ENCODE peak calls at places on chromosomes 2 and 18, in six cellular contexts. B is HFFc6; I is left lung; Q is hypothalamus; K is stimulated activated CD4-positive, alpha-beta T cell treated with anti-CD3 and anti-CD28 coated beads, TNF-alpha, amount 100 ng/mL, for 24 hours; D is NCI-H2081. O is an unnamed sample.

GRCh38 chr2:24586955-24587354 is 95.9 kb downstream of the NCOA1 start:
- DNase-seq in B (no peak), I (no peak), Q (no peak), K (no peak), D (no peak), O (no peak)

GRCh38 chr2:133717497-133717896 is 149.2 kb upstream of the NCKAP5 start:
- DNase-seq in B (peak), I (no peak), Q (no peak), K (no peak), D (no peak), O (no peak)

GRCh38 chr18:47944972-47945843 is 14.7 kb upstream of the SMAD2 start:
- DNase-seq in B (peak), I (no peak), Q (no peak), K (no peak), D (no peak), O (no peak)

GRCh38 chr18:55466789-55467188 is 121.2 kb downstream of the TCF4 start:
- DNase-seq in B (no peak), I (no peak), Q (no peak), K (no peak), D (no peak), O (no peak)

GRCh38 chr2:246489-247145 is 17.2 kb downstream of the SH3YL1 start:
- DNase-seq in B (peak), I (no peak), Q (no peak), K (peak), D (peak), O (peak)

GRCh38 chr2:170091461-170091860 is 86.5 kb upstream of the MYO3B start:
- DNase-seq in B (no peak), I (no peak), Q (no peak), K (no peak), D (no peak), O (no peak)

GRCh38 chr2:67221266-67221665 is 175.9 kb upstream of the ETAA1 start:
- DNase-seq in B (no peak), I (no peak), Q (no peak), K (no peak), D (no peak), O (no peak)

GRCh38 chr2:44778221-44778654 is 163.3 kb upstream of the SIX3 start:
- DNase-seq in B (no peak), I (no peak), Q (no peak), K (no peak), D (no peak), O (no peak)

GRCh38 chr2:108570416-108570815 is 36.1 kb downstream of the LIMS1 start:
- DNase-seq in B (peak), I (no peak), Q (no peak), K (no peak), D (no peak), O (no peak)

GRCh38 chr2:206049387-206049786 is 36.6 kb downstream of the INO80D start:
- DNase-seq in B (no peak), I (no peak), Q (no peak), K (no peak), D (no peak), O (no peak)

GRCh38 chr2:119694994-119695521 is 16.1 kb downstream of the TMEM177 start:
- DNase-seq in B (peak), I (peak), Q (no peak), K (no peak), D (peak), O (peak)

GRCh38 chr18:8116346-8117007 is 492.8 kb upstream of the RAB12 start:
- DNase-seq in B (peak), I (no peak), Q (no peak), K (no peak), D (no peak), O (peak)

GRCh38 chr2:201216918-201217317 is 34.0 kb downstream of the CASP10 start:
- DNase-seq in B (no peak), I (no peak), Q (no peak), K (no peak), D (no peak), O (no peak)

GRCh38 chr2:69581774-69582581 is 61.6 kb downstream of the AAK1 start:
- DNase-seq in B (peak), I (no peak), Q (no peak), K (no peak), D (no peak), O (no peak)

GRCh38 chr2:203815541-203815898 is 52.1 kb upstream of the CTLA4 start:
- DNase-seq in B (no peak), I (no peak), Q (no peak), K (no peak), D (no peak), O (no peak)

GRCh38 chr2:229346801-229347540 is 75.9 kb upstream of the PID1 start:
- DNase-seq in B (no peak), I (no peak), Q (no peak), K (no peak), D (no peak), O (no peak)

GRCh38 chr2:62475172-62476011 is 30.6 kb downstream of the TMEM17 start:
- DNase-seq in B (no peak), I (no peak), Q (no peak), K (no peak), D (peak), O (peak)

GRCh38 chr2:143732076-143732475 is 602.9 kb downstream of the ARHGAP15 start:
- DNase-seq in B (no peak), I (no peak), Q (no peak), K (no peak), D (no peak), O (no peak)

GRCh38 chr2:223976635-223977226 is 19.5 kb downstream of the MRPL44 start:
- DNase-seq in B (peak), I (no peak), Q (no peak), K (no peak), D (no peak), O (no peak)

GRCh38 chr2:60351802-60352201 is 201.7 kb downstream of the BCL11A start:
- DNase-seq in B (no peak), I (no peak), Q (no peak), K (no peak), D (no peak), O (no peak)

GRCh38 chr2:228700638-228701037 is 519.2 kb upstream of the SPHKAP start:
- DNase-seq in B (peak), I (no peak), Q (no peak), K (no peak), D (no peak), O (no peak)

GRCh38 chr2:27628767-27629709 is at the start of the genes CCDC121 and GPN1:
- DNase-seq in B (peak), I (peak), Q (peak), K (peak), D (peak), O (peak)

GRCh38 chr2:235255716-235256115 is 238.1 kb upstream of the AGAP1 start:
- DNase-seq in B (no peak), I (no peak), Q (no peak), K (no peak), D (no peak), O (peak)

GRCh38 chr2:18242716-18243115 is 317.7 kb downstream of the RDH14 start:
- DNase-seq in B (no peak), I (no peak), Q (no peak), K (no peak), D (no peak), O (no peak)

GRCh38 chr2:182941939-182942338 is 75.5 kb upstream of the FRZB start:
- DNase-seq in B (no peak), I (no peak), Q (no peak), K (no peak), D (no peak), O (no peak)

GRCh38 chr2:68352651-68353386 is 12.3 kb upstream of the PLEK start:
- DNase-seq in B (no peak), I (no peak), Q (no peak), K (no peak), D (no peak), O (no peak)

GRCh38 chr2:25305809-25306208 is 35.9 kb downstream of the DNMT3A start:
- DNase-seq in B (no peak), I (no peak), Q (no peak), K (no peak), D (no peak), O (peak)

GRCh38 chr2:86035883-86036789 is 69.5 kb downstream of the POLR1A start:
- DNase-seq in B (peak), I (peak), Q (no peak), K (no peak), D (peak), O (peak)

GRCh38 chr2:53559302-53559967 is 208.2 kb upstream of the CHAC2 start:
- DNase-seq in B (no peak), I (no peak), Q (no peak), K (no peak), D (no peak), O (no peak)

O was measured in AG20443.